ENCODE peak calls at places on chromosomes 11 and 22, in six cellular contexts. One of them, this sample, is unnamed.

GRCh38 chr22:32557424-32557823 is 82.8 kb downstream of the FBXO7 start:
- DNase-seq in HCT116: no peak
- DNase-seq in HepG2: no peak
- DNase-seq in K562: no peak
- DNase-seq in H1: no peak
- DNase-seq in GM12878: no peak
- DNase-seq in this sample: no peak

GRCh38 chr11:64752106-64752970 is 7.4 kb downstream of the PYGM start:
- DNase-seq in HCT116: no peak
- DNase-seq in HepG2: no peak
- DNase-seq in K562: no peak
- DNase-seq in H1: no peak
- DNase-seq in GM12878: no peak
- DNase-seq in this sample: no peak

GRCh38 chr22:45082795-45083194 is 73.0 kb upstream of the PHF21B start:
- DNase-seq in HCT116: no peak
- DNase-seq in HepG2: no peak
- DNase-seq in K562: peak
- DNase-seq in H1: peak
- DNase-seq in GM12878: no peak
- DNase-seq in this sample: peak

GRCh38 chr11:95378106-95378505 is 147.1 kb upstream of the SESN3 start:
- DNase-seq in HCT116: no peak
- DNase-seq in HepG2: no peak
- DNase-seq in K562: no peak
- DNase-seq in H1: no peak
- DNase-seq in GM12878: no peak
- DNase-seq in this sample: no peak

GRCh38 chr22:49726701-49727101 is 101.0 kb downstream of the BRD1 start:
- DNase-seq in HCT116: no peak
- DNase-seq in HepG2: no peak
- DNase-seq in K562: no peak
- DNase-seq in H1: no peak
- DNase-seq in GM12878: no peak
- DNase-seq in this sample: no peak

GRCh38 chr11:13386567-13386966 is 76.5 kb downstream of the BTBD10 start:
- DNase-seq in HCT116: no peak
- DNase-seq in HepG2: peak
- DNase-seq in K562: no peak
- DNase-seq in H1: no peak
- DNase-seq in GM12878: no peak
- DNase-seq in this sample: no peak

GRCh38 chr11:13280323-13280722 is 2.7 kb downstream of the BMAL1 start:
- DNase-seq in HCT116: no peak
- DNase-seq in HepG2: no peak
- DNase-seq in K562: no peak
- DNase-seq in H1: no peak
- DNase-seq in GM12878: no peak
- DNase-seq in this sample: no peak

GRCh38 chr11:72119188-72119587 is 6.7 kb upstream of the ANAPC15 start:
- DNase-seq in HCT116: no peak
- DNase-seq in HepG2: no peak
- DNase-seq in K562: no peak
- DNase-seq in H1: no peak
- DNase-seq in GM12878: no peak
- DNase-seq in this sample: no peak

DNA sequence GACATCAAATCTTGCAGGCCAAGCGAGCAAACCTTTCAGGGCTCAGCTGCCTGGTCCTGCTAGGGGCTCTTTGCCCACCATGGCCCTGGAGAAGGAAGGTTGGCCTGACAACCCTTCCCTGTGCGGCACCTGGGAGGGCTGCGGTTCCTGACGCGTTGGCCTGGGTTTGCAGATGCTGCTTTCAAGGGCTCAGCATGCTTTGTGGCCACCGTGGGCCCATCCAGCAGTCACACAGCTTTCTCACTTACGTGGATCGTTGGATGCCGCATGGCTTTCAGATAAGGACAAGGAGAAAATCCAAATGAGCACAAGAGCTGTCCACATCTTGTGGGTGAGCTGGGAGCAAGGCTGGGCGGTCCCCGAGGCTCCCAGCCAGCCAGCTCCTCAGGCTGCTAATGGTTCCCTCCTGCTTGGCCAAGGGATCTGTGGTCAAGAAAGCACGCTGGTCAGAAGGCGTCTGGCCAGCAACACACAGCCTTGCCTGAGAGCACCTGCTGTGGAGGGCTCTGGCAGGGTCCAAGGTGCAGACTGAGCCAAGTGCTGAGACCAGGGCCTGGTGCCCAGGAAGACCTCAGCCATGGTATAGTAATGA is 8.2 kb downstream of the C11orf24 start:
- DNase-seq in HCT116: no peak
- DNase-seq in HepG2: no peak
- DNase-seq in K562: no peak
- DNase-seq in H1: no peak
- DNase-seq in GM12878: no peak
- DNase-seq in this sample: no peak
- TF ChIP-seq ATF3 in HCT116: no peak
- TF ChIP-seq ATF3 in HepG2: no peak
- TF ChIP-seq ATF3 in K562: no peak
- TF ChIP-seq ATF3 in H1: no peak
- TF ChIP-seq ATF3 in GM12878: no peak
- TF ChIP-seq ATF3 in this sample: no peak

DNA sequence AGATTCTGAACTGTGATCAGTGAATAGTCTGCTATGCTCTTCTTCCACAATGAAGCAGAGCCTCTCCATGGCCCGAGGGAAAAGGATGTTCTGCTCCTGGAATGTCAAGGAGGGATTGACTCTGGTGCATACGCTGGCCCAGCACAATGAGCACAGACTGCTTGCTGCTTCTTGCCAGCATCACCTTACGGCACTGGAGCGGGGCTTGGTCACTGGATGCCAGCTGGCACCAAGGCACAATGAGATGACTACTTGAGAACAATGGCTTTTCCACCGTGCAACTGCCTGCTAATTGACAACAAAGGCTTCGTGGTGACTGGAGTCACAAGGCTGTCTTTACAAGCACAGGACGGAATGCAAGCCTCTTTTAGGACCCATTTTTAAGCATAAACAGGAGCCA is 139.2 kb downstream of the DSCAML1 start:
- DNase-seq in HCT116: no peak
- DNase-seq in HepG2: no peak
- DNase-seq in K562: no peak
- DNase-seq in H1: no peak
- DNase-seq in GM12878: no peak
- DNase-seq in this sample: no peak
- TF ChIP-seq SP1 in HCT116: no peak
- TF ChIP-seq SP1 in HepG2: no peak
- TF ChIP-seq SP1 in K562: no peak
- TF ChIP-seq SP1 in H1: no peak
- TF ChIP-seq SP1 in GM12878: no peak
- TF ChIP-seq SP1 in this sample: no peak

GRCh38 chr11:74072286-74072685 is 63.4 kb upstream of the UCP3 start:
- DNase-seq in HCT116: no peak
- DNase-seq in HepG2: no peak
- DNase-seq in K562: no peak
- DNase-seq in H1: no peak
- DNase-seq in GM12878: peak
- DNase-seq in this sample: no peak
- TF ChIP-seq ATF3 in HCT116: no peak
- TF ChIP-seq ATF3 in HepG2: no peak
- TF ChIP-seq ATF3 in K562: no peak
- TF ChIP-seq ATF3 in H1: no peak
- TF ChIP-seq ATF3 in GM12878: no peak
- TF ChIP-seq ATF3 in this sample: no peak

GRCh38 chr22:29328566-29329500 is 13.3 kb upstream of the RASL10A start:
- DNase-seq in HCT116: no peak
- DNase-seq in HepG2: no peak
- DNase-seq in K562: no peak
- DNase-seq in H1: peak
- DNase-seq in GM12878: no peak
- DNase-seq in this sample: no peak
- TF ChIP-seq SP1 in HCT116: no peak
- TF ChIP-seq SP1 in HepG2: no peak
- TF ChIP-seq SP1 in K562: no peak
- TF ChIP-seq SP1 in H1: no peak
- TF ChIP-seq SP1 in GM12878: no peak
- TF ChIP-seq SP1 in this sample: no peak

GRCh38 chr11:130408401-130408890 is 20.0 kb downstream of the ADAMTS8 start:
- DNase-seq in HCT116: no peak
- DNase-seq in HepG2: no peak
- DNase-seq in K562: no peak
- DNase-seq in H1: no peak
- DNase-seq in GM12878: no peak
- DNase-seq in this sample: no peak

GRCh38 chr11:130413383-130414106 is 14.9 kb downstream of the ADAMTS8 start:
- DNase-seq in HCT116: no peak
- DNase-seq in HepG2: no peak
- DNase-seq in K562: no peak
- DNase-seq in H1: no peak
- DNase-seq in GM12878: no peak
- DNase-seq in this sample: no peak

GRCh38 chr11:130408901-130409300 is 19.5 kb downstream of the ADAMTS8 start:
- DNase-seq in HCT116: no peak
- DNase-seq in HepG2: no peak
- DNase-seq in K562: no peak
- DNase-seq in H1: no peak
- DNase-seq in GM12878: no peak
- DNase-seq in this sample: no peak

GRCh38 chr11:130409618-130410388 is 18.6 kb downstream of the ADAMTS8 start:
- DNase-seq in HCT116: no peak
- DNase-seq in HepG2: no peak
- DNase-seq in K562: no peak
- DNase-seq in H1: no peak
- DNase-seq in GM12878: no peak
- DNase-seq in this sample: no peak

GRCh38 chr11:130411223-130411622 is 17.2 kb downstream of the ADAMTS8 start:
- DNase-seq in HCT116: no peak
- DNase-seq in HepG2: no peak
- DNase-seq in K562: no peak
- DNase-seq in H1: no peak
- DNase-seq in GM12878: no peak
- DNase-seq in this sample: no peak
- TF ChIP-seq ATF3 in HCT116: no peak
- TF ChIP-seq ATF3 in HepG2: no peak
- TF ChIP-seq ATF3 in K562: no peak
- TF ChIP-seq ATF3 in H1: no peak
- TF ChIP-seq ATF3 in GM12878: no peak
- TF ChIP-seq ATF3 in this sample: no peak

DNA sequence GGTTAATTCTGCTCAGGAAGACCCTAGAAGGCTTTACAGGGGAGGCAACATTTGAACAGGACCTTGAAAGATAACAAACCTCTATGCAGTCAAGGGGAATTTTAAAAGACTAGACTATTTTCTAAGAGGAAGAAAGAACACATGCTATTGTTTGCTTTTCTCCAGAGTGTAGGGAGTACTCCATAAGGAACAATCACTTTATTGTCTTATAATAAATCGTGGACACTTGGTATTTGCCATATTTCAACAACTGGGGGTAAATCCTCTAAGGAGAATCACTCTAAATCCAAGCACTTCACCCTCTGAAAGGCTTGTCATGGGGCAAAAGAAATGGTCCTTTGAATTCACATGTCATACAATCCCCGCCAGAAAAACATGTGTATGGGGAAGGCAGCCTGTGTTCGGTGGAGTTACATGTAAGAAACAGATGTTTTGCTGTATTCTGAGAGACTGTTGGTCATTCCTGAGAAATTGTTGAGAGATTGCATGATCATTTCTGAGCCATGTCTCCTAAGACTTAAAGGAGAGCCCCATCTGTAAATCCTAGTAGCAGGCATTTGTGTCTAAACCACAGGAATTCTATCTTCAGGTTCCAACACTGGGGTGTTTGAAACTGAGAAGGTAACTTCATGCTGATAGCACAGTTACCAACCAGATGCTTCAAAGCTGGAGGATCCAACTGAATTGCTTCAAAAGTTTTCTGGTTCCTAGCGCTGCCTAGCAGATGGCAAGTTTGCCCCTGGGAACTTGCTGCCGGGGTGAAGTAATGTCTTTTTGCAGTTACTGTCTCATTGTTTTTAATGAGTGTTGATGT is 66.8 kb downstream of the FZD4 start:
- DNase-seq in HCT116: no peak
- DNase-seq in HepG2: no peak
- DNase-seq in K562: no peak
- DNase-seq in H1: no peak
- DNase-seq in GM12878: no peak
- DNase-seq in this sample: no peak
- TF ChIP-seq SP1 in HCT116: no peak
- TF ChIP-seq SP1 in HepG2: no peak
- TF ChIP-seq SP1 in K562: no peak
- TF ChIP-seq SP1 in H1: no peak
- TF ChIP-seq SP1 in GM12878: no peak
- TF ChIP-seq SP1 in this sample: no peak

DNA sequence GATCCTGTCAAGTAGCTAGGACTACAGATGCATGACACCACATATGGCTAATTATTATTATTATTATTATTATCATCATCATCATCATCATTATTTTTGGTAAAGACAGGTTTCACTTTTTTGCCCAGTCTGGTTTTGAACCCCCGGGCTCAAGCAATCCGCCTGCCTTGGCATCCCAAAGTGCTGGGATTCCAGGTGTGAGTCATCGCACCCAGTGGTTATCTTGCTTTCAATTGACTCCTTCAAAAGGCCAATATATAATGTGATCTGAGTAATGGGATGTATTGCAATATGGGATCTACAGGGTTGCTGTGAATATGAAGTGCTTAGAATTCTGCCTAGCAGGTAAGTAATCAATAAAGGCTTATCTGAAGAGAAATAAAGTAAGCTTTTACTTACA is 221.2 kb downstream of the SBF2 start:
- DNase-seq in HCT116: no peak
- DNase-seq in HepG2: no peak
- DNase-seq in K562: no peak
- DNase-seq in H1: no peak
- DNase-seq in GM12878: no peak
- DNase-seq in this sample: no peak
- TF ChIP-seq ATF3 in HCT116: no peak
- TF ChIP-seq ATF3 in HepG2: no peak
- TF ChIP-seq ATF3 in K562: no peak
- TF ChIP-seq ATF3 in H1: no peak
- TF ChIP-seq ATF3 in GM12878: no peak
- TF ChIP-seq ATF3 in this sample: no peak